ENCODE peak calls at places on chromosomes 13 and 19, in eight cellular contexts. W, V, R, D, E, O, A and G are unnamed samples.
A peak's percentile ranks its signal among the peaks of the same experiment; 100 is the strongest.

GRCh38 chr19:49492573-49493411 is 3.4 kb upstream of the RPS11 start:
- DNase-seq in W (peak; percentile 1), V (no peak), R (no peak), D (no peak), E (no peak), O (no peak), A (peak; percentile 34), G (no peak)

GRCh38 chr19:21264891-21265290 is 64.3 kb downstream of the ZNF708 start:
- DNase-seq in W (no peak), V (no peak), R (no peak), D (no peak), E (no peak), O (no peak), A (no peak), G (no peak)

GRCh38 chr13:59408738-59409137 is 755.0 kb downstream of the DIAPH3 start:
- DNase-seq in W (no peak), V (no peak), R (no peak), D (no peak), E (no peak), O (peak; percentile 64), A (no peak), G (no peak)

GRCh38 chr19:14248578-14249011 is 42.6 kb upstream of the ADGRL1 start:
- DNase-seq in W (peak; percentile 93), V (no peak), R (peak; percentile 18), D (no peak), E (peak; percentile 83), O (peak; percentile 5), A (peak; percentile 65), G (peak; percentile 32)

GRCh38 chr13:25840261-25840660 is 211.6 kb downstream of the SHISA2 start:
- DNase-seq in W (no peak), V (no peak), R (no peak), D (no peak), E (no peak), O (no peak), A (no peak), G (no peak)

GRCh38 chr19:29665826-29666633 is 769 bp downstream of the PLEKHF1 start:
- DNase-seq in W (peak; percentile 62), V (peak; percentile 93), R (peak; percentile 76), D (no peak), E (no peak), O (peak; percentile 37), A (peak; percentile 80), G (no peak)

GRCh38 chr13:72004975-72005374 is 138.0 kb upstream of the DACH1 start:
- DNase-seq in W (peak; percentile 20), V (no peak), R (no peak), D (no peak), E (no peak), O (no peak), A (peak; percentile 89), G (no peak)

GRCh38 chr13:40777166-40777956 is 6.4 kb upstream of the MRPS31 start:
- DNase-seq in W (peak; percentile 66), V (no peak), R (no peak), D (no peak), E (peak; percentile 55), O (peak; percentile 62), A (peak; percentile 63), G (no peak)

GRCh38 chr19:28521169-28521568 is 691.8 kb downstream of the UQCRFS1 start:
- DNase-seq in W (no peak), V (no peak), R (no peak), D (no peak), E (no peak), O (no peak), A (no peak), G (no peak)

GRCh38 chr19:17074628-17075034 is 621 bp downstream of the HAUS8 start:
- DNase-seq in W (no peak), V (no peak), R (no peak), D (no peak), E (no peak), O (no peak), A (no peak), G (no peak)

GRCh38 chr19:17075860-17076538 is 422 bp downstream of the MYO9B start:
- DNase-seq in W (peak; percentile 56), V (no peak), R (peak; percentile 36), D (no peak), E (peak; percentile 62), O (peak; percentile 38), A (no peak), G (no peak)

GRCh38 chr19:17073869-17074627 is 1.2 kb downstream of the HAUS8 start:
- DNase-seq in W (no peak), V (no peak), R (no peak), D (no peak), E (no peak), O (no peak), A (no peak), G (no peak)

GRCh38 chr19:17076539-17076919 is 952 bp downstream of the MYO9B start:
- DNase-seq in W (peak; percentile 29), V (no peak), R (no peak), D (no peak), E (peak; percentile 38), O (peak; percentile 12), A (no peak), G (peak; percentile 38)

GRCh38 chr19:17075035-17075859 is at the start of the genes HAUS8 and MYO9B:
- DNase-seq in W (peak; percentile 100), V (peak; percentile 100), R (peak; percentile 99), D (peak; percentile 99), E (peak; percentile 100), O (peak; percentile 99), A (peak; percentile 100), G (peak; percentile 100)
- H3K4me1 ChIP-seq in W (peaks cover 26% of the 10 kb centered on the region), V (peaks cover 34% of the 10 kb centered on the region), R (peaks cover 81% of the 10 kb centered on the region), D (peaks cover 42% of the 10 kb centered on the region), E (no peaks in the 10 kb centered on the region), O (peaks cover 33% of the 10 kb centered on the region), A (peaks cover 22% of the 10 kb centered on the region), G (peaks cover 32% of the 10 kb centered on the region)

DNA sequence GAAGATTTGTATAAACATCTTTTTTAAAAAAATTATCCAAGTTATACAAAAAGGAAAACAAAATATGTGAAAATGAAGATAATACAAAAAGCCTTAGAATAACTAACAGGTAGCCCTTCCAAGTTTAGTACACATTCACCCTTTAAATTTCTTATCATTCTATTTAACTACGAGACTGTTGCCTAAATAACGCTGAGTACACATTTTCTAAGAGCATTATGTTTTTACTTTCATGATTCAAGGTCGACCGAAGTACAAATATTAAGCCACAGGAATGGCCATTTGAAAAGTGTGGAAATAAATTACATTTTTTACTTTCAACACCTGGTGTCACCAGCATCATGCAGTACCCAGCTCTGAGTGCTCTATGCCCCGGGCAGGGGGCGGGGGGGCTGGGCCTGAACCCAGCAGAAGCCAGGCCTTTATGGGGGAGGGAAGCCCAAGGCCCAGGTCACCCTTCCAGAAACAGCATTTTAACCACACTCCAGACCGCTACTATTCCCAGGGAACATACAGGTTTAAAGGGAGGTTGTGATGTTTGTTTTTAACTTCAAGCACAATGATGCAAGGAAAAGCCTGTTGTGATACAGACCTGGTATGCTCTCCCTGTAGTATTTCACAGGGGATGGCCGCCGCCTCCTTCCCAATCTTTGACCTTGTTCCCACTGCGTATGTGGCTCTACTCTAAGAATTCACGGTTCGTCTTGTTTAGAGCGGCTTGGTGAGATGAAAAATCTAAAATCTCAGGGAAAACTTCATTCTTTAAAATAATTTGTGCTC is 24.0 kb downstream of the GGACT start:
- DNase-seq in W (no peak), V (no peak), R (no peak), D (no peak), E (no peak), O (peak; percentile 40), A (no peak), G (no peak)
- H3K27ac ChIP-seq in W (no peak overlapping the region), V (no peak overlapping the region), R (no peak overlapping the region), D (no peak overlapping the region), E (no peak overlapping the region), O (no peak overlapping the region), A (no peak overlapping the region), G (no peak overlapping the region)

DNA sequence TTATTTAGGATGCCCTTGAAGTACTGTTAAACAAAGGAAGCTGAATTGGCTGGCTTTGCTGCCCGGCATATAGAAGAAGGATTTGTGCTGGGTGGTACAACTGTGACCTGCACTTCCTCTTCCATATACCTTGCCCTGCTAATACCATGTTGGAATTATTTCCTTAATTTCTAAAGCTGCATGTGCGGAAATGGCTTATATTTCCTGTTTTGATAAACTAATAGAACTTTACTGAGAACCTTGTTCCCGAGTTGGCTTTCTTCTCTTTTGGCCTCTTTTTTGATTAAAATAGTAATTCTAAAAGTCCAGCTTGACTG is 41.2 kb downstream of the COL4A2 start:
- DNase-seq in W (no peak), V (no peak), R (no peak), D (no peak), E (no peak), O (no peak), A (no peak), G (no peak)
- H3K4me3 ChIP-seq in W (no peak overlapping the region), V (no peak overlapping the region), R (no peak overlapping the region), D (no peak overlapping the region), E (no peak overlapping the region), O (no peak overlapping the region), A (no peak overlapping the region), G (no peak overlapping the region)

GRCh38 chr13:29923554-29924481 is 73.4 kb upstream of the UBL3 start:
- DNase-seq in W (peak; percentile 58), V (peak; percentile 94), R (peak; percentile 42), D (no peak), E (peak; percentile 68), O (peak; percentile 97), A (peak; percentile 97), G (no peak)
- H3K4me1 ChIP-seq in W (peaks cover 3% of the 10 kb centered on the region), V (peaks cover 33% of the 10 kb centered on the region), R (peaks cover 30% of the 10 kb centered on the region), D (peaks cover 27% of the 10 kb centered on the region), E (peaks cover 62% of the 10 kb centered on the region), O (peaks cover 46% of the 10 kb centered on the region), A (peaks cover 25% of the 10 kb centered on the region), G (no peaks in the 10 kb centered on the region)

GRCh38 chr19:12867120-12868099 is 13.8 kb downstream of the DNASE2 start:
- DNase-seq in W (peak; percentile 93), V (no peak), R (no peak), D (no peak), E (peak; percentile 94), O (peak; percentile 82), A (peak; percentile 52), G (peak; percentile 80)
- H3K27ac ChIP-seq in W (no peak overlapping the region), V (no peak overlapping the region), R (no peak overlapping the region), D (no peak overlapping the region), E (peak overlapping the region; percentile 1), O (no peak overlapping the region), A (no peak overlapping the region), G (peak overlapping the region; percentile 51)

DNA sequence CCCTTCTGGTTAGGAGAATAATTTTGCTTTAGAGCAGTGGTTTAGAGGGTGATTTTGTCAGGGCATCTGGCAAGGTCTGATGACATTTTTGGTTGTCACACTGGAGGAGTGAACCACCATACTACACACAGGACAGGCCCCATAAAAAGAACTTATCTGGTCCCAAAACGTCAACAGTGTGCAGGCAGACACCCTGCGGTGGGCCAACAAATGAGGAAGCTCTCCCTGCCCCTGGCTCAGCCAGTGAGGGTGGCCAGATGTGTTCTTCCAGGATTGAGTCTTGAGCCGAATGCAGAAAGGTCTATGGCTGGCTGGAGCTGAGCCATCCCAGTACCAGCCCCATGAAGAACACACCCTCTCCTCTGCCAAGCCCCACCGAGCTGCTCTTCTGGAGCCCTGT is 149.2 kb downstream of the MIPEP start:
- DNase-seq in W (no peak), V (no peak), R (no peak), D (no peak), E (no peak), O (no peak), A (no peak), G (no peak)
- H3K4me3 ChIP-seq in W (no peak overlapping the region), V (no peak overlapping the region), R (no peak overlapping the region), D (no peak overlapping the region), E (no peak overlapping the region), O (no peak overlapping the region), A (no peak overlapping the region), G (no peak overlapping the region)

GRCh38 chr19:6232567-6232966 is 47.2 kb downstream of the MLLT1 start:
- DNase-seq in W (no peak), V (no peak), R (no peak), D (no peak), E (no peak), O (no peak), A (peak; percentile 67), G (no peak)
- H3K4me1 ChIP-seq in W (peaks cover 28% of the 10 kb centered on the region), V (peaks cover 27% of the 10 kb centered on the region), R (peaks cover 77% of the 10 kb centered on the region), D (peaks cover 58% of the 10 kb centered on the region), E (peaks cover 22% of the 10 kb centered on the region), O (peaks cover 44% of the 10 kb centered on the region), A (peaks cover 29% of the 10 kb centered on the region), G (no peaks in the 10 kb centered on the region)